ENCODE peak calls at places on chromosomes 16 and 17, in eight cellular contexts. Q is fibroblast of the conjunctiva, U is AG08396, J is ELR, B is WTC11, Y is progenitor cell of endocrine pancreas, H is left ventricle myocardium inferior, F is NCI-H1417. I is an unnamed sample.

GRCh38 chr16:54140057-54140787 is 146.4 kb downstream of the IRX3 start:
- DNase-seq in Q (no peak), U (no peak), J (peak; percentile 31), B (no peak), Y (no peak), H (no peak), F (no peak), I (no peak)

GRCh38 chr17:28244446-28244845 is 74.6 kb upstream of the TMEM97 start:
- DNase-seq in Q (no peak), U (no peak), J (no peak), B (no peak), Y (no peak), H (no peak), F (no peak), I (no peak)

GRCh38 chr16:10180771-10181163 is 1.5 kb downstream of the GRIN2A start:
- DNase-seq in Q (no peak), U (peak; percentile 29), J (peak; percentile 49), B (peak; percentile 92), Y (peak; percentile 65), H (no peak), F (no peak), I (no peak)

GRCh38 chr17:348692-349425 is 3.7 kb downstream of the RPH3AL start:
- DNase-seq in Q (no peak), U (no peak), J (no peak), B (no peak), Y (no peak), H (peak; percentile 49), F (peak; percentile 48), I (no peak)

GRCh38 chr16:75733305-75734141 is 7.2 kb upstream of the CPHXL start:
- DNase-seq in Q (peak; percentile 89), U (peak; percentile 68), J (no peak), B (no peak), Y (no peak), H (no peak), F (peak; percentile 9), I (peak; percentile 79)

GRCh38 chr17:50176559-50177471 is 11.0 kb downstream of the SGCA start:
- DNase-seq in Q (no peak), U (no peak), J (no peak), B (no peak), Y (no peak), H (no peak), F (no peak), I (no peak)

GRCh38 chr16:77683845-77684526 is 38.3 kb upstream of the NUDT7 start:
- DNase-seq in Q (no peak), U (no peak), J (no peak), B (no peak), Y (no peak), H (no peak), F (peak; percentile 7), I (no peak)

GRCh38 chr16:81195907-81196534 is 42.5 kb upstream of the BCO1 start:
- DNase-seq in Q (no peak), U (no peak), J (no peak), B (no peak), Y (no peak), H (no peak), F (no peak), I (no peak)

GRCh38 chr17:18362509-18363020 is 785 bp downstream of the SHMT1 start:
- DNase-seq in Q (peak; percentile 6), U (peak; percentile 36), J (peak; percentile 42), B (no peak), Y (no peak), H (peak; percentile 69), F (no peak), I (no peak)

GRCh38 chr16:81940781-81941560 is 70.3 kb downstream of the SDR42E1 start:
- DNase-seq in Q (peak; percentile 43), U (peak; percentile 69), J (peak; percentile 64), B (no peak), Y (no peak), H (no peak), F (peak; percentile 5), I (no peak)

GRCh38 chr17:2883544-2884203 is 87.4 kb downstream of the RAP1GAP2 start:
- DNase-seq in Q (no peak), U (no peak), J (peak; percentile 12), B (no peak), Y (no peak), H (peak; percentile 38), F (peak; percentile 49), I (no peak)

GRCh38 chr16:1942810-1943726 is at the start of gene MSRB1:
- DNase-seq in Q (peak; percentile 98), U (peak; percentile 100), J (peak; percentile 99), B (peak; percentile 100), Y (peak; percentile 100), H (peak; percentile 100), F (peak; percentile 100), I (peak; percentile 90)

GRCh38 chr17:74360993-74361612 is 565 bp downstream of the BTBD17 start:
- DNase-seq in Q (no peak), U (no peak), J (no peak), B (no peak), Y (no peak), H (no peak), F (peak; percentile 85), I (no peak)

GRCh38 chr17:74201250-74201649 is 2.2 kb upstream of the RPL38 start:
- DNase-seq in Q (no peak), U (peak; percentile 66), J (peak; percentile 39), B (no peak), Y (no peak), H (no peak), F (peak; percentile 91), I (no peak)

GRCh38 chr17:78934681-78935418 is 9.7 kb upstream of the TIMP2 start:
- DNase-seq in Q (no peak), U (no peak), J (peak; percentile 40), B (no peak), Y (no peak), H (no peak), F (no peak), I (no peak)

GRCh38 chr16:2966803-2967184 is 2.4 kb upstream of the PAQR4 start:
- DNase-seq in Q (no peak), U (no peak), J (no peak), B (peak; percentile 37), Y (no peak), H (no peak), F (no peak), I (no peak)

I was measured in HFF-Myc.